ENCODE peak calls at places on chromosomes 3 and 15, in nine cellular contexts. One of them, this sample, is unnamed.

GRCh38 chr3:44114142-44114541 is 127.5 kb upstream of the TOPAZ1 start:
- DNase-seq in vagina: no peak
- DNase-seq in left ventricle myocardium inferior: peak; percentile 31
- DNase-seq in hepatocyte: peak; percentile 39
- DNase-seq in HepG2: peak; percentile 13
- DNase-seq in colonic mucosa: peak; percentile 41
- DNase-seq in esophagus muscularis mucosa: no peak
- DNase-seq in PC-3: peak; percentile 15
- DNase-seq in thoracic aorta: no peak
- DNase-seq in this sample: no peak

GRCh38 chr3:30145281-30145680 is 461.1 kb upstream of the TGFBR2 start:
- DNase-seq in vagina: no peak
- DNase-seq in left ventricle myocardium inferior: no peak
- DNase-seq in hepatocyte: no peak
- DNase-seq in HepG2: no peak
- DNase-seq in colonic mucosa: no peak
- DNase-seq in esophagus muscularis mucosa: no peak
- DNase-seq in PC-3: peak; percentile 60
- DNase-seq in thoracic aorta: no peak
- DNase-seq in this sample: no peak

GRCh38 chr3:14297305-14297704 is 105.1 kb upstream of the SLC6A6 start:
- DNase-seq in vagina: no peak
- DNase-seq in left ventricle myocardium inferior: no peak
- DNase-seq in hepatocyte: no peak
- DNase-seq in HepG2: no peak
- DNase-seq in colonic mucosa: no peak
- DNase-seq in esophagus muscularis mucosa: no peak
- DNase-seq in PC-3: no peak
- DNase-seq in thoracic aorta: no peak
- DNase-seq in this sample: no peak

GRCh38 chr15:88725305-88726220 is 77.7 kb upstream of the ACAN start:
- DNase-seq in vagina: peak; percentile 64
- DNase-seq in left ventricle myocardium inferior: no peak
- DNase-seq in hepatocyte: no peak
- DNase-seq in HepG2: no peak
- DNase-seq in colonic mucosa: no peak
- DNase-seq in esophagus muscularis mucosa: no peak
- DNase-seq in PC-3: no peak
- DNase-seq in thoracic aorta: no peak
- DNase-seq in this sample: no peak

GRCh38 chr3:101643861-101644613 is 32.9 kb downstream of the ZBTB11 start:
- DNase-seq in vagina: no peak
- DNase-seq in left ventricle myocardium inferior: no peak
- DNase-seq in hepatocyte: no peak
- DNase-seq in HepG2: no peak
- DNase-seq in colonic mucosa: no peak
- DNase-seq in esophagus muscularis mucosa: peak; percentile 57
- DNase-seq in PC-3: peak; percentile 88
- DNase-seq in thoracic aorta: no peak
- DNase-seq in this sample: no peak

GRCh38 chr3:144270100-144270499 is 298.5 kb downstream of the DIPK2A start:
- DNase-seq in vagina: no peak
- DNase-seq in left ventricle myocardium inferior: no peak
- DNase-seq in hepatocyte: no peak
- DNase-seq in HepG2: no peak
- DNase-seq in colonic mucosa: no peak
- DNase-seq in esophagus muscularis mucosa: no peak
- DNase-seq in PC-3: no peak
- DNase-seq in thoracic aorta: no peak
- DNase-seq in this sample: peak; percentile 62

GRCh38 chr3:152998554-152998953 is 163.5 kb upstream of the RAP2B start:
- DNase-seq in vagina: no peak
- DNase-seq in left ventricle myocardium inferior: no peak
- DNase-seq in hepatocyte: no peak
- DNase-seq in HepG2: no peak
- DNase-seq in colonic mucosa: no peak
- DNase-seq in esophagus muscularis mucosa: no peak
- DNase-seq in PC-3: no peak
- DNase-seq in thoracic aorta: no peak
- DNase-seq in this sample: no peak

GRCh38 chr3:20645340-20645739 is 459.3 kb upstream of the SGO1 start:
- DNase-seq in vagina: no peak
- DNase-seq in left ventricle myocardium inferior: no peak
- DNase-seq in hepatocyte: no peak
- DNase-seq in HepG2: no peak
- DNase-seq in colonic mucosa: no peak
- DNase-seq in esophagus muscularis mucosa: no peak
- DNase-seq in PC-3: no peak
- DNase-seq in thoracic aorta: no peak
- DNase-seq in this sample: no peak

DNA sequence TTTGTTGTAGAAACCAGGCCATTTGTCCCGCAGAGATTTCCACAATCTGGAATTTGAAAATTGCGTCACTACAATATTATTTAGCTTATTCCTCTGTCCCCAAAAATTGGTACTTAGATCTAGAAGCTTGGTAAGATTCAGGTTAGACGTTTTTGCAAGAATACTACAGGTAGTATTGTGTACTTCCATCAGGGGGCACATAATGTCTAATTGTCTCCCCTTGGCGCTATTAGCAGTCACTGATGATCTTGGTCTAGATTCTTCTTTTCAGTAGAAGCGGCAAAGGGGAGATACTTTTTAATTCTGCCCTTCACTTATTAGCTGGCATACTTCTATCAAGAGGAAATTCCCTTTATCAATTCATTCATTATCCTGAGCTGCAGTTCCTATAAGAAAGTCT is 42.6 kb upstream of the TRIM42 start:
- DNase-seq in vagina: no peak
- DNase-seq in left ventricle myocardium inferior: no peak
- DNase-seq in hepatocyte: no peak
- DNase-seq in HepG2: no peak
- DNase-seq in colonic mucosa: no peak
- DNase-seq in esophagus muscularis mucosa: no peak
- DNase-seq in PC-3: no peak
- DNase-seq in thoracic aorta: no peak
- DNase-seq in this sample: no peak
- TF ChIP-seq CTCF in vagina: no peak
- TF ChIP-seq CTCF in left ventricle myocardium inferior: no peak
- TF ChIP-seq CTCF in hepatocyte: no peak
- TF ChIP-seq CTCF in HepG2: no peak
- TF ChIP-seq CTCF in colonic mucosa: no peak
- TF ChIP-seq CTCF in esophagus muscularis mucosa: no peak
- TF ChIP-seq CTCF in PC-3: no peak
- TF ChIP-seq CTCF in thoracic aorta: no peak
- TF ChIP-seq CTCF in this sample: no peak

GRCh38 chr15:59372352-59373211 is at the start of gene MYO1E:
- DNase-seq in vagina: peak; percentile 98
- DNase-seq in left ventricle myocardium inferior: peak; percentile 81
- DNase-seq in hepatocyte: peak; percentile 95
- DNase-seq in HepG2: peak; percentile 96
- DNase-seq in colonic mucosa: peak; percentile 95
- DNase-seq in esophagus muscularis mucosa: peak; percentile 96
- DNase-seq in PC-3: peak; percentile 96
- DNase-seq in thoracic aorta: peak; percentile 68
- DNase-seq in this sample: peak; percentile 94
- H3K4me3 ChIP-seq in vagina: peak within 1 kb of the TSS; percentile 60
- H3K4me3 ChIP-seq in left ventricle myocardium inferior: peak within 1 kb of the TSS; percentile 98
- H3K4me3 ChIP-seq in hepatocyte: peak within 1 kb of the TSS; percentile 85
- H3K4me3 ChIP-seq in HepG2: peak within 1 kb of the TSS; percentile 94
- H3K4me3 ChIP-seq in colonic mucosa: peak within 1 kb of the TSS; percentile 87
- H3K4me3 ChIP-seq in esophagus muscularis mucosa: peak within 1 kb of the TSS; percentile 74
- H3K4me3 ChIP-seq in PC-3: peak within 1 kb of the TSS; percentile 89
- H3K4me3 ChIP-seq in thoracic aorta: peak within 1 kb of the TSS; percentile 97
- H3K4me3 ChIP-seq in this sample: peak within 1 kb of the TSS; percentile 83

GRCh38 chr15:66912441-66912840 is 153.0 kb upstream of the SMAD3 start:
- DNase-seq in vagina: no peak
- DNase-seq in left ventricle myocardium inferior: no peak
- DNase-seq in hepatocyte: no peak
- DNase-seq in HepG2: no peak
- DNase-seq in colonic mucosa: no peak
- DNase-seq in esophagus muscularis mucosa: no peak
- DNase-seq in PC-3: no peak
- DNase-seq in thoracic aorta: no peak
- DNase-seq in this sample: no peak
- H3K27ac ChIP-seq in vagina: no peak overlapping the region
- H3K27ac ChIP-seq in left ventricle myocardium inferior: no peak overlapping the region
- H3K27ac ChIP-seq in hepatocyte: no peak overlapping the region
- H3K27ac ChIP-seq in HepG2: no peak overlapping the region
- H3K27ac ChIP-seq in colonic mucosa: no peak overlapping the region
- H3K27ac ChIP-seq in esophagus muscularis mucosa: no peak overlapping the region
- H3K27ac ChIP-seq in PC-3: no peak overlapping the region
- H3K27ac ChIP-seq in thoracic aorta: no peak overlapping the region
- H3K27ac ChIP-seq in this sample: no peak overlapping the region

GRCh38 chr3:179907784-179908482 is 128.8 kb downstream of the PEX5L start:
- DNase-seq in vagina: no peak
- DNase-seq in left ventricle myocardium inferior: no peak
- DNase-seq in hepatocyte: no peak
- DNase-seq in HepG2: no peak
- DNase-seq in colonic mucosa: no peak
- DNase-seq in esophagus muscularis mucosa: no peak
- DNase-seq in PC-3: no peak
- DNase-seq in thoracic aorta: no peak
- DNase-seq in this sample: no peak
- TF ChIP-seq CTCF in vagina: no peak
- TF ChIP-seq CTCF in left ventricle myocardium inferior: no peak
- TF ChIP-seq CTCF in hepatocyte: no peak
- TF ChIP-seq CTCF in HepG2: no peak
- TF ChIP-seq CTCF in colonic mucosa: no peak
- TF ChIP-seq CTCF in esophagus muscularis mucosa: no peak
- TF ChIP-seq CTCF in PC-3: no peak
- TF ChIP-seq CTCF in thoracic aorta: no peak
- TF ChIP-seq CTCF in this sample: no peak

GRCh38 chr15:74399511-74400312 is 32.3 kb upstream of the CYP11A1 start:
- DNase-seq in vagina: no peak
- DNase-seq in left ventricle myocardium inferior: no peak
- DNase-seq in hepatocyte: no peak
- DNase-seq in HepG2: no peak
- DNase-seq in colonic mucosa: no peak
- DNase-seq in esophagus muscularis mucosa: no peak
- DNase-seq in PC-3: peak; percentile 76
- DNase-seq in thoracic aorta: no peak
- DNase-seq in this sample: no peak
- H3K4me3 ChIP-seq in vagina: no peak overlapping the region
- H3K4me3 ChIP-seq in left ventricle myocardium inferior: no peak overlapping the region
- H3K4me3 ChIP-seq in hepatocyte: no peak overlapping the region
- H3K4me3 ChIP-seq in HepG2: no peak overlapping the region
- H3K4me3 ChIP-seq in colonic mucosa: no peak overlapping the region
- H3K4me3 ChIP-seq in esophagus muscularis mucosa: no peak overlapping the region
- H3K4me3 ChIP-seq in PC-3: peak overlapping the region; percentile 37
- H3K4me3 ChIP-seq in thoracic aorta: no peak overlapping the region
- H3K4me3 ChIP-seq in this sample: no peak overlapping the region

GRCh38 chr3:121690777-121691405 is 30.2 kb upstream of the HCLS1 start:
- DNase-seq in vagina: no peak
- DNase-seq in left ventricle myocardium inferior: no peak
- DNase-seq in hepatocyte: no peak
- DNase-seq in HepG2: no peak
- DNase-seq in colonic mucosa: no peak
- DNase-seq in esophagus muscularis mucosa: no peak
- DNase-seq in PC-3: no peak
- DNase-seq in thoracic aorta: no peak
- DNase-seq in this sample: no peak

GRCh38 chr3:121696190-121696589 is 35.5 kb upstream of the HCLS1 start:
- DNase-seq in vagina: no peak
- DNase-seq in left ventricle myocardium inferior: no peak
- DNase-seq in hepatocyte: no peak
- DNase-seq in HepG2: no peak
- DNase-seq in colonic mucosa: no peak
- DNase-seq in esophagus muscularis mucosa: no peak
- DNase-seq in PC-3: no peak
- DNase-seq in thoracic aorta: no peak
- DNase-seq in this sample: no peak

GRCh38 chr3:121692010-121692699 is 31.5 kb upstream of the HCLS1 start:
- DNase-seq in vagina: no peak
- DNase-seq in left ventricle myocardium inferior: no peak
- DNase-seq in hepatocyte: no peak
- DNase-seq in HepG2: no peak
- DNase-seq in colonic mucosa: no peak
- DNase-seq in esophagus muscularis mucosa: no peak
- DNase-seq in PC-3: no peak
- DNase-seq in thoracic aorta: no peak
- DNase-seq in this sample: no peak
- H3K27ac ChIP-seq in vagina: no peak overlapping the region
- H3K27ac ChIP-seq in left ventricle myocardium inferior: peak overlapping the region; percentile 68
- H3K27ac ChIP-seq in hepatocyte: no peak overlapping the region
- H3K27ac ChIP-seq in HepG2: no peak overlapping the region
- H3K27ac ChIP-seq in colonic mucosa: no peak overlapping the region
- H3K27ac ChIP-seq in esophagus muscularis mucosa: no peak overlapping the region
- H3K27ac ChIP-seq in PC-3: no peak overlapping the region
- H3K27ac ChIP-seq in thoracic aorta: no peak overlapping the region
- H3K27ac ChIP-seq in this sample: no peak overlapping the region

GRCh38 chr3:126081618-126082333 is 2.1 kb downstream of the SLC41A3 start:
- DNase-seq in vagina: no peak
- DNase-seq in left ventricle myocardium inferior: no peak
- DNase-seq in hepatocyte: no peak
- DNase-seq in HepG2: peak; percentile 29
- DNase-seq in colonic mucosa: no peak
- DNase-seq in esophagus muscularis mucosa: peak; percentile 91
- DNase-seq in PC-3: peak; percentile 90
- DNase-seq in thoracic aorta: no peak
- DNase-seq in this sample: no peak
- TF ChIP-seq CTCF in vagina: no peak
- TF ChIP-seq CTCF in left ventricle myocardium inferior: peak; percentile 38
- TF ChIP-seq CTCF in hepatocyte: no peak
- TF ChIP-seq CTCF in HepG2: peak; percentile 28
- TF ChIP-seq CTCF in colonic mucosa: peak; percentile 27
- TF ChIP-seq CTCF in esophagus muscularis mucosa: no peak
- TF ChIP-seq CTCF in PC-3: peak; percentile 49
- TF ChIP-seq CTCF in thoracic aorta: peak; percentile 43
- TF ChIP-seq CTCF in this sample: peak; percentile 30

DNA sequence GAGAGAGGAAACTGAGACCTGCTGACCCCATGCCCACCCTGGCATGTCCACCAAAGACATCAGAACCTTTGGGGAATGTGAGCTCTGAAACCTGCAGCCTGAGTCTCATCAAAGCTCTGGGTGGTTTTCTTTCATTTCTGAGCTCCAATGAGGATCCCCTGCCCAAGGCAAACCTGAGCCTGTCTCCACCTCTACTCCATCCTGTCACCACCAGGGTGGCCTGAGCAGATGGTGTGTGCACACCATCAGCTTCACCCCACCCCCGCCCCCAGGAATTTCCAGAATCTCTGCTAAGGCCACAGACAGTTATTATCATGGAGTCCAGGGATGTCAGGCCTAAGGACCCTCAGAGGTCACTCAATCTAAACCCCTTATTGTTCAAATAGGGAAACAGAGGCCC is 1.3 kb downstream of the XIRP1 start:
- DNase-seq in vagina: no peak
- DNase-seq in left ventricle myocardium inferior: no peak
- DNase-seq in hepatocyte: no peak
- DNase-seq in HepG2: no peak
- DNase-seq in colonic mucosa: no peak
- DNase-seq in esophagus muscularis mucosa: no peak
- DNase-seq in PC-3: no peak
- DNase-seq in thoracic aorta: no peak
- DNase-seq in this sample: no peak
- H3K4me3 ChIP-seq in vagina: no peak overlapping the region
- H3K4me3 ChIP-seq in left ventricle myocardium inferior: peak overlapping the region; percentile 67
- H3K4me3 ChIP-seq in hepatocyte: no peak overlapping the region
- H3K4me3 ChIP-seq in HepG2: no peak overlapping the region
- H3K4me3 ChIP-seq in colonic mucosa: no peak overlapping the region
- H3K4me3 ChIP-seq in esophagus muscularis mucosa: no peak overlapping the region
- H3K4me3 ChIP-seq in PC-3: no peak overlapping the region
- H3K4me3 ChIP-seq in thoracic aorta: no peak overlapping the region
- H3K4me3 ChIP-seq in this sample: no peak overlapping the region

GRCh38 chr3:62144482-62144881 is 228.9 kb downstream of the FEZF2 start:
- DNase-seq in vagina: no peak
- DNase-seq in left ventricle myocardium inferior: no peak
- DNase-seq in hepatocyte: no peak
- DNase-seq in HepG2: no peak
- DNase-seq in colonic mucosa: no peak
- DNase-seq in esophagus muscularis mucosa: no peak
- DNase-seq in PC-3: no peak
- DNase-seq in thoracic aorta: no peak
- DNase-seq in this sample: no peak
- H3K27ac ChIP-seq in vagina: no peak overlapping the region
- H3K27ac ChIP-seq in left ventricle myocardium inferior: peak overlapping the region; percentile 82
- H3K27ac ChIP-seq in hepatocyte: no peak overlapping the region
- H3K27ac ChIP-seq in HepG2: no peak overlapping the region
- H3K27ac ChIP-seq in colonic mucosa: no peak overlapping the region
- H3K27ac ChIP-seq in esophagus muscularis mucosa: no peak overlapping the region
- H3K27ac ChIP-seq in PC-3: no peak overlapping the region
- H3K27ac ChIP-seq in thoracic aorta: peak overlapping the region; percentile 48
- H3K27ac ChIP-seq in this sample: peak overlapping the region; percentile 78